ENCODE peak calls at places on chromosome 2, in eight cellular contexts. I is tibial nerve, R is transverse colon, T is mammary epithelial cell, M is heart left ventricle, O is heart right ventricle, H is adrenal gland, W is lung. J is an unnamed sample.

GRCh38 chr2:150135223-150135883 is 352.1 kb downstream of the RND3 start:
- DNase-seq in I (no peak), R (peak; percentile 34), T (no peak), M (no peak), O (no peak), H (no peak), W (no peak), J (no peak)

GRCh38 chr2:56448403-56448998 is 264.7 kb downstream of the CCDC85A start:
- DNase-seq in I (no peak), R (peak; percentile 13), T (peak; percentile 24), M (no peak), O (no peak), H (no peak), W (no peak), J (no peak)

GRCh38 chr2:173252581-173252980 is 102.1 kb upstream of the CDCA7 start:
- DNase-seq in I (no peak), R (no peak), T (no peak), M (no peak), O (no peak), H (no peak), W (no peak), J (no peak)

GRCh38 chr2:152924722-152925121 is 206.3 kb downstream of the ARL6IP6 start:
- DNase-seq in I (no peak), R (no peak), T (peak; percentile 85), M (no peak), O (no peak), H (peak; percentile 79), W (peak; percentile 70), J (peak; percentile 72)

GRCh38 chr2:127961729-127962128 is 66.1 kb downstream of the SAP130 start:
- DNase-seq in I (no peak), R (no peak), T (no peak), M (peak; percentile 60), O (peak; percentile 22), H (no peak), W (no peak), J (no peak)

GRCh38 chr2:84879595-84880394 is 1.1 kb downstream of the TRABD2A start:
- DNase-seq in I (no peak), R (peak; percentile 46), T (no peak), M (no peak), O (no peak), H (no peak), W (no peak), J (no peak)

GRCh38 chr2:175282300-175282699 is 100.8 kb upstream of the ATP5MC3 start:
- DNase-seq in I (no peak), R (no peak), T (peak; percentile 10), M (no peak), O (no peak), H (no peak), W (no peak), J (peak; percentile 64)

GRCh38 chr2:196337618-196337953 is 166.2 kb upstream of the STK17B start:
- DNase-seq in I (no peak), R (no peak), T (no peak), M (no peak), O (no peak), H (no peak), W (no peak), J (no peak)

GRCh38 chr2:200787351-200788128 is 24.2 kb upstream of the BZW1 start:
- DNase-seq in I (no peak), R (no peak), T (peak; percentile 96), M (no peak), O (no peak), H (peak; percentile 87), W (no peak), J (peak; percentile 82)

GRCh38 chr2:199466704-199467461 is 9.1 kb upstream of the SATB2 start:
- DNase-seq in I (no peak), R (peak; percentile 26), T (no peak), M (no peak), O (no peak), H (no peak), W (no peak), J (no peak)

GRCh38 chr2:231364961-231365810 is 30.3 kb upstream of the B3GNT7 start:
- DNase-seq in I (no peak), R (peak; percentile 63), T (peak; percentile 92), M (no peak), O (no peak), H (peak; percentile 21), W (no peak), J (peak; percentile 79)
- H3K27ac ChIP-seq in I (peak overlapping the region; percentile 50), R (peak overlapping the region; percentile 80), T (peak overlapping the region; percentile 73), M (no peak overlapping the region), O (no peak overlapping the region), H (no peak overlapping the region), W (no peak overlapping the region), J (peak overlapping the region; percentile 37)

GRCh38 chr2:178241852-178242551 is 47.7 kb downstream of the OSBPL6 start:
- DNase-seq in I (peak; percentile 18), R (peak; percentile 20), T (peak; percentile 82), M (peak; percentile 45), O (peak; percentile 74), H (peak; percentile 62), W (peak; percentile 64), J (peak; percentile 77)
- TF ChIP-seq CTCF in I (no peak), R (no peak), T (no peak), M (no peak), O (no peak), H (no peak), W (no peak), J (no peak)

DNA sequence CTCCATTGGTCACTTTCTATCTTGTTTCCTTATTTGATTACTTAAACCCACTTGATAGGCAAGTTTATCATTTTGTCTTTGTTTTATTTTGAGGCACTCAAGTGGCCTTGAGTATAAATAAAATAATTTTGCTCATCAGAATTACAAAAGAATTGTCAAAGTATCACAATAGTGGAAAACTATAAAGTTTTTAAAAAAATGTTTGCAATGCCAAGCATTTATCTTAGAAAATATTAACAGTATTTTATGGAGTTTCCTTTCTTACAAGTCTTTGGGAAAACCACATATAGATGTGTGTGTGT is 14.7 kb downstream of the PMS1 start:
- DNase-seq in I (no peak), R (no peak), T (no peak), M (no peak), O (no peak), H (no peak), W (no peak), J (no peak)
- H3K27ac ChIP-seq in I (no peak overlapping the region), R (no peak overlapping the region), T (no peak overlapping the region), M (no peak overlapping the region), O (no peak overlapping the region), H (no peak overlapping the region), W (no peak overlapping the region), J (no peak overlapping the region)

DNA sequence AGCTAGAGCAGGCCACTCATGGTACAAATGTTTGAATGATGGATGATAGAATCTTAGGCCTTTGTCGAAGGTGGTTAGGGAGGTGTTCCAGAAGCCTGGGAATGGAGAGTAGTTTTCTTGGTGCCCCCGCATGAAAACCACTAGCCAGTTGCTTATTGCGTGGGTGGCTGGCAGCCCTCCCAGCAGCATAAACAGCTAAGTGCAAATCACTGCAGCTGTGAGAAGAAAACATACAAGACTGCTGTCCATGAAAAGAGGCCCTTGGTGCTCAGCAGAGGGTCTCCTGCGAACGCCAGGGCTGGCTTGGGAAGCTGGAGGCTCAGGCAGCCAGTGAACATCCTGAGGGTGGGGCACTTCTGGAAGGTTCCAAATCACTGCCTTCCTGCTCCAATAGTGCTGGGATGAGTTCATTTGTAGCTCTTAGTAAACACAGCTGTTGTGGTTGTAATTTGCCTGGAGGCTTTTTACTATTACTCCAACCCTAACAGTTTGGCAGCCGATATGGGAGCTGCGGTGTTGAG is 118.8 kb downstream of the MGAT5 start:
- DNase-seq in I (no peak), R (no peak), T (peak; percentile 85), M (peak; percentile 70), O (peak; percentile 49), H (no peak), W (no peak), J (peak; percentile 25)
- TF ChIP-seq CTCF in I (no peak), R (no peak), T (no peak), M (no peak), O (no peak), H (no peak), W (no peak), J (no peak)

GRCh38 chr2:105813405-105813804 is 68.7 kb downstream of the NCK2 start:
- DNase-seq in I (no peak), R (no peak), T (no peak), M (no peak), O (no peak), H (no peak), W (no peak), J (no peak)
- H3K27ac ChIP-seq in I (no peak overlapping the region), R (no peak overlapping the region), T (peak overlapping the region; percentile 89), M (no peak overlapping the region), O (no peak overlapping the region), H (no peak overlapping the region), W (no peak overlapping the region), J (peak overlapping the region; percentile 60)

GRCh38 chr2:183093857-183094657 is 15.5 kb downstream of the DUSP19 start:
- DNase-seq in I (no peak), R (no peak), T (peak; percentile 8), M (no peak), O (no peak), H (no peak), W (no peak), J (peak; percentile 34)
- TF ChIP-seq CTCF in I (no peak), R (no peak), T (no peak), M (peak; percentile 8), O (peak; percentile 16), H (no peak), W (no peak), J (no peak)

GRCh38 chr2:168545439-168546082 is 89.5 kb downstream of the CERS6 start:
- DNase-seq in I (no peak), R (no peak), T (peak; percentile 94), M (peak; percentile 37), O (peak; percentile 40), H (no peak), W (no peak), J (peak; percentile 92)
- H3K27ac ChIP-seq in I (no peak overlapping the region), R (no peak overlapping the region), T (peak overlapping the region; percentile 65), M (peak overlapping the region; percentile 65), O (peak overlapping the region; percentile 65), H (no peak overlapping the region), W (no peak overlapping the region), J (no peak overlapping the region)

DNA sequence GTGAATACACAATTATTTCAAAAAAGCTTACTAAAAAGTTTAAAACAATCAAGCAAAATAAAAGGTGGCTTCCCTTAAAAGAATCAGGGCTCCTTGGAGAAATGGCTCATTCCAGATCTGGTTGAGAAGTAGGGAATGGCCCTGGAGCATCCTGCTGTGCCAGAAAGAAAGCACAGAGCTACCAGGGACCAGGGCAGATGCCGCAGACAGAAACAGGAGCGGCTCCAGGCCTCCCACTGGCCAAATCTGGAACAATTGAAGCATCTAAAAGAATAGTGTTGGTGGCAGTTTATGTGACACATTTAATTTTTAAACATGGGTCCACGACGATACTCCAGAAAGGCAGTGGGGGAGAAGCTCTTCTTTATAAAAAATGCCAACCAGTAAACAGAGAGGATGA is 75.5 kb downstream of the GBX2 start:
- DNase-seq in I (no peak), R (no peak), T (no peak), M (no peak), O (no peak), H (no peak), W (no peak), J (no peak)
- TF ChIP-seq CTCF in I (no peak), R (no peak), T (no peak), M (no peak), O (no peak), H (no peak), W (no peak), J (no peak)

GRCh38 chr2:113324684-113325160 is 46.0 kb upstream of the PAX8 start:
- DNase-seq in I (no peak), R (peak; percentile 58), T (peak; percentile 65), M (peak; percentile 34), O (peak; percentile 23), H (peak; percentile 75), W (peak; percentile 61), J (peak; percentile 92)
- H3K27ac ChIP-seq in I (peak overlapping the region; percentile 63), R (peak overlapping the region; percentile 52), T (peak overlapping the region; percentile 86), M (peak overlapping the region; percentile 3), O (no peak overlapping the region), H (peak overlapping the region; percentile 42), W (peak overlapping the region; percentile 77), J (peak overlapping the region; percentile 92)

J was measured in RWPE1.